ENCODE peak calls at places on chromosomes 5 and 9, in five cellular contexts. Q is left lobe of liver; S is midbrain; B is HTR-8/SVneo; K is effector memory CD8-positive, alpha-beta T cell. I is an unnamed sample.

GRCh38 chr5:151886741-151887261 is 37.9 kb downstream of the GLRA1 start:
- DNase-seq in K (no peak), Q (no peak), B (no peak), S (no peak), I (no peak)

GRCh38 chr5:138789771-138790242 is 36.6 kb downstream of the CTNNA1 start:
- DNase-seq in S (peak), B (peak), Q (no peak), K (no peak), I (peak)

GRCh38 chr5:173486826-173487225 is 129.6 kb downstream of the BOD1 start:
- DNase-seq in Q (no peak), S (no peak), B (no peak), K (no peak), I (no peak)

GRCh38 chr5:124683917-124684555 is 62.4 kb downstream of the ZNF608 start:
- DNase-seq in Q (no peak), S (no peak), B (no peak), K (no peak), I (no peak)

GRCh38 chr9:121019282-121019681 is 30.8 kb downstream of the C5 start:
- DNase-seq in B (no peak), S (no peak), Q (no peak), K (no peak), I (no peak)

GRCh38 chr5:178267876-178268275 is 35.3 kb upstream of the PHYKPL start:
- DNase-seq in K (no peak), Q (no peak), B (no peak), S (no peak), I (no peak)

GRCh38 chr5:61330341-61330878 is 1.6 kb upstream of the ZSWIM6 start:
- DNase-seq in K (peak), S (peak), Q (no peak), B (no peak), I (peak)

GRCh38 chr9:16031971-16032370 is 479.1 kb downstream of the CCDC171 start:
- DNase-seq in B (no peak), K (no peak), Q (no peak), S (no peak), I (no peak)

GRCh38 chr9:36298566-36298965 is 40.3 kb upstream of the GNE start:
- DNase-seq in S (no peak), B (peak), K (no peak), Q (no peak), I (no peak)